ENCODE peak calls at places on chromosomes 4 and X, in six cellular contexts. One of them, this sample, is unnamed.
A peak's percentile ranks its signal among the peaks of the same experiment; 100 is the strongest.

GRCh38 chrX:134932528-134933217 is 58.1 kb upstream of the SMIM10 start:
- DNase-seq in H9: no peak
- DNase-seq in heart left ventricle: no peak
- DNase-seq in A549: no peak
- DNase-seq in MCF 10A: no peak
- DNase-seq in dorsolateral prefrontal cortex: no peak
- DNase-seq in this sample: no peak

GRCh38 chr4:1459081-1459480 is 52.8 kb upstream of the NKX1-1 start:
- DNase-seq in H9: peak; percentile 44
- DNase-seq in heart left ventricle: no peak
- DNase-seq in A549: no peak
- DNase-seq in MCF 10A: no peak
- DNase-seq in dorsolateral prefrontal cortex: no peak
- DNase-seq in this sample: no peak

GRCh38 chrX:40148439-40149285 is 50.9 kb upstream of the BCOR start:
- DNase-seq in H9: peak; percentile 56
- DNase-seq in heart left ventricle: no peak
- DNase-seq in A549: no peak
- DNase-seq in MCF 10A: no peak
- DNase-seq in dorsolateral prefrontal cortex: no peak
- DNase-seq in this sample: no peak

GRCh38 chrX:56499372-56499771 is 64.1 kb upstream of the UBQLN2 start:
- DNase-seq in H9: no peak
- DNase-seq in heart left ventricle: no peak
- DNase-seq in A549: no peak
- DNase-seq in MCF 10A: peak; percentile 57
- DNase-seq in dorsolateral prefrontal cortex: no peak
- DNase-seq in this sample: no peak

GRCh38 chr4:152118819-152119553 is 358.2 kb upstream of the GATB start:
- DNase-seq in H9: no peak
- DNase-seq in heart left ventricle: no peak
- DNase-seq in A549: no peak
- DNase-seq in MCF 10A: no peak
- DNase-seq in dorsolateral prefrontal cortex: no peak
- DNase-seq in this sample: no peak

GRCh38 chr4:184457530-184458249 is 16.7 kb downstream of the IRF2 start:
- DNase-seq in H9: no peak
- DNase-seq in heart left ventricle: no peak
- DNase-seq in A549: no peak
- DNase-seq in MCF 10A: no peak
- DNase-seq in dorsolateral prefrontal cortex: no peak
- DNase-seq in this sample: no peak

GRCh38 chr4:173909294-173909693 is 374.2 kb downstream of the FBXO8 start:
- DNase-seq in H9: no peak
- DNase-seq in heart left ventricle: no peak
- DNase-seq in A549: no peak
- DNase-seq in MCF 10A: no peak
- DNase-seq in dorsolateral prefrontal cortex: no peak
- DNase-seq in this sample: no peak

GRCh38 chrX:140767646-140768045 is 58.1 kb downstream of the LINC00632 start:
- DNase-seq in H9: no peak
- DNase-seq in heart left ventricle: no peak
- DNase-seq in A549: no peak
- DNase-seq in MCF 10A: no peak
- DNase-seq in dorsolateral prefrontal cortex: no peak
- DNase-seq in this sample: no peak

GRCh38 chr4:152535236-152535902 is 523 bp downstream of the FBXW7 start:
- DNase-seq in H9: no peak
- DNase-seq in heart left ventricle: no peak
- DNase-seq in A549: no peak
- DNase-seq in MCF 10A: no peak
- DNase-seq in dorsolateral prefrontal cortex: no peak
- DNase-seq in this sample: no peak

GRCh38 chrX:40971736-40972135 is 113.5 kb upstream of the USP9X start:
- DNase-seq in H9: no peak
- DNase-seq in heart left ventricle: no peak
- DNase-seq in A549: no peak
- DNase-seq in MCF 10A: no peak
- DNase-seq in dorsolateral prefrontal cortex: no peak
- DNase-seq in this sample: no peak

GRCh38 chrX:17596051-17596450 is 141.2 kb upstream of the SCML1 start:
- DNase-seq in H9: no peak
- DNase-seq in heart left ventricle: no peak
- DNase-seq in A549: no peak
- DNase-seq in MCF 10A: peak; percentile 16
- DNase-seq in dorsolateral prefrontal cortex: no peak
- DNase-seq in this sample: no peak

GRCh38 chr4:176150283-176150682 is 45.1 kb downstream of the SPATA4 start:
- DNase-seq in H9: no peak
- DNase-seq in heart left ventricle: no peak
- DNase-seq in A549: no peak
- DNase-seq in MCF 10A: peak; percentile 48
- DNase-seq in dorsolateral prefrontal cortex: no peak
- DNase-seq in this sample: no peak

GRCh38 chr4:132227349-132228165 is 921.5 kb upstream of the PCDH10 start:
- DNase-seq in H9: peak; percentile 82
- DNase-seq in heart left ventricle: no peak
- DNase-seq in A549: peak; percentile 1
- DNase-seq in MCF 10A: peak; percentile 6
- DNase-seq in dorsolateral prefrontal cortex: no peak
- DNase-seq in this sample: no peak

GRCh38 chr4:139921551-139922184 is 232.3 kb downstream of the MAML3 start:
- DNase-seq in H9: no peak
- DNase-seq in heart left ventricle: no peak
- DNase-seq in A549: no peak
- DNase-seq in MCF 10A: no peak
- DNase-seq in dorsolateral prefrontal cortex: no peak
- DNase-seq in this sample: no peak

GRCh38 chr4:23085249-23085568 is 392.5 kb downstream of the GBA3 start:
- DNase-seq in H9: no peak
- DNase-seq in heart left ventricle: no peak
- DNase-seq in A549: no peak
- DNase-seq in MCF 10A: no peak
- DNase-seq in dorsolateral prefrontal cortex: no peak
- DNase-seq in this sample: no peak

GRCh38 chrX:134868766-134869495 is 121.9 kb upstream of the SMIM10 start:
- DNase-seq in H9: no peak
- DNase-seq in heart left ventricle: no peak
- DNase-seq in A549: no peak
- DNase-seq in MCF 10A: peak; percentile 52
- DNase-seq in dorsolateral prefrontal cortex: no peak
- DNase-seq in this sample: no peak

GRCh38 chrX:145886469-145886868 is 68.8 kb downstream of the SLITRK2 start:
- DNase-seq in H9: no peak
- DNase-seq in heart left ventricle: no peak
- DNase-seq in A549: no peak
- DNase-seq in MCF 10A: no peak
- DNase-seq in dorsolateral prefrontal cortex: no peak
- DNase-seq in this sample: no peak

GRCh38 chr4:101277661-101278060 is 69.7 kb downstream of the PPP3CA start:
- DNase-seq in H9: no peak
- DNase-seq in heart left ventricle: no peak
- DNase-seq in A549: no peak
- DNase-seq in MCF 10A: no peak
- DNase-seq in dorsolateral prefrontal cortex: no peak
- DNase-seq in this sample: no peak

GRCh38 chr4:5098176-5098575 is 46.9 kb downstream of the STK32B start:
- DNase-seq in H9: no peak
- DNase-seq in heart left ventricle: no peak
- DNase-seq in A549: no peak
- DNase-seq in MCF 10A: no peak
- DNase-seq in dorsolateral prefrontal cortex: no peak
- DNase-seq in this sample: no peak

GRCh38 chr4:69489856-69490255 is 5.8 kb downstream of the UGT2B4 start:
- DNase-seq in H9: no peak
- DNase-seq in heart left ventricle: no peak
- DNase-seq in A549: no peak
- DNase-seq in MCF 10A: no peak
- DNase-seq in dorsolateral prefrontal cortex: no peak
- DNase-seq in this sample: no peak

GRCh38 chr4:159655547-159655946 is 552.7 kb downstream of the RAPGEF2 start:
- DNase-seq in H9: no peak
- DNase-seq in heart left ventricle: no peak
- DNase-seq in A549: no peak
- DNase-seq in MCF 10A: peak; percentile 24
- DNase-seq in dorsolateral prefrontal cortex: no peak
- DNase-seq in this sample: no peak

GRCh38 chrX:10158279-10158939 is 1.6 kb downstream of the CLCN4 start:
- DNase-seq in H9: peak; percentile 67
- DNase-seq in heart left ventricle: no peak
- DNase-seq in A549: peak; percentile 25
- DNase-seq in MCF 10A: peak; percentile 29
- DNase-seq in dorsolateral prefrontal cortex: peak; percentile 79
- DNase-seq in this sample: no peak

GRCh38 chr4:17912011-17912410 is 101.2 kb downstream of the NCAPG start:
- DNase-seq in H9: no peak
- DNase-seq in heart left ventricle: no peak
- DNase-seq in A549: no peak
- DNase-seq in MCF 10A: no peak
- DNase-seq in dorsolateral prefrontal cortex: peak; percentile 39
- DNase-seq in this sample: no peak

GRCh38 chrX:134186362-134187121 is 50.4 kb upstream of the CCDC160 start:
- DNase-seq in H9: no peak
- DNase-seq in heart left ventricle: no peak
- DNase-seq in A549: no peak
- DNase-seq in MCF 10A: no peak
- DNase-seq in dorsolateral prefrontal cortex: no peak
- DNase-seq in this sample: no peak

GRCh38 chr4:138841341-138841740 is 174.2 kb upstream of the NOCT start:
- DNase-seq in H9: no peak
- DNase-seq in heart left ventricle: no peak
- DNase-seq in A549: no peak
- DNase-seq in MCF 10A: no peak
- DNase-seq in dorsolateral prefrontal cortex: no peak
- DNase-seq in this sample: no peak

GRCh38 chr4:8906991-8907595 is 35.5 kb upstream of the HMX1 start:
- DNase-seq in H9: peak; percentile 15
- DNase-seq in heart left ventricle: no peak
- DNase-seq in A549: no peak
- DNase-seq in MCF 10A: no peak
- DNase-seq in dorsolateral prefrontal cortex: peak; percentile 15
- DNase-seq in this sample: no peak

GRCh38 chrX:20789103-20789502 is 522.4 kb upstream of the RPS6KA3 start:
- DNase-seq in H9: no peak
- DNase-seq in heart left ventricle: no peak
- DNase-seq in A549: no peak
- DNase-seq in MCF 10A: no peak
- DNase-seq in dorsolateral prefrontal cortex: no peak
- DNase-seq in this sample: no peak

GRCh38 chrX:3712080-3712869 is 1.2 kb downstream of the PRKX start:
- DNase-seq in H9: no peak
- DNase-seq in heart left ventricle: peak; percentile 18
- DNase-seq in A549: no peak
- DNase-seq in MCF 10A: peak; percentile 47
- DNase-seq in dorsolateral prefrontal cortex: no peak
- DNase-seq in this sample: no peak

GRCh38 chrX:117851025-117851424 is 265.6 kb downstream of the KLHL13 start:
- DNase-seq in H9: no peak
- DNase-seq in heart left ventricle: no peak
- DNase-seq in A549: no peak
- DNase-seq in MCF 10A: no peak
- DNase-seq in dorsolateral prefrontal cortex: no peak
- DNase-seq in this sample: no peak

GRCh38 chr4:147633643-147634042 is 16.4 kb downstream of the TMEM184C start:
- DNase-seq in H9: no peak
- DNase-seq in heart left ventricle: no peak
- DNase-seq in A549: no peak
- DNase-seq in MCF 10A: no peak
- DNase-seq in dorsolateral prefrontal cortex: no peak
- DNase-seq in this sample: no peak

DNA sequence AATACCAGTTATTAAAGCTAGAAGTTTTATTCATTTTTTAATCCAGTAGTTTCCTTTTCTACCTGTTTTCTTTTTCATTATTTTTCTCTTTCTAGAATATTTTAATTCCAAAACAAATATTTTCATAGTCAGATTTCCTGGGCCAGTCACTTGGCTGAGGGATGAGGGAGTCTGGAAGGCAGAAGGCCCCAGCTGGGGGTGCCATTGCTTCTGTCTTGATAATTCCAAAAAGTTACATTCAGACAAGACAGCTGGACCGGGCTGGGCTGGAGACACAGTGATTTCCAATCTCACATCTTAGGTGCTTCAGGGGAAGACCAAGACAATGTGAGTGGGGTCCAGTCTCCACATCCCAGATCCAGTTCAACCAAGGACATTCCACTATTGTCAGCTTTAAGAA is 263.5 kb downstream of the TMA16 start:
- DNase-seq in H9: no peak
- DNase-seq in heart left ventricle: no peak
- DNase-seq in A549: no peak
- DNase-seq in MCF 10A: no peak
- DNase-seq in dorsolateral prefrontal cortex: no peak
- DNase-seq in this sample: no peak
- TF ChIP-seq CTCF in H9: no peak
- TF ChIP-seq CTCF in heart left ventricle: no peak
- TF ChIP-seq CTCF in A549: no peak
- TF ChIP-seq CTCF in MCF 10A: no peak
- TF ChIP-seq CTCF in dorsolateral prefrontal cortex: no peak
- TF ChIP-seq CTCF in this sample: no peak

GRCh38 chr4:148704291-148704690 is 262.1 kb upstream of the NR3C2 start:
- DNase-seq in H9: no peak
- DNase-seq in heart left ventricle: no peak
- DNase-seq in A549: no peak
- DNase-seq in MCF 10A: no peak
- DNase-seq in dorsolateral prefrontal cortex: no peak
- DNase-seq in this sample: no peak
- TF ChIP-seq CTCF in H9: peak; percentile 59
- TF ChIP-seq CTCF in heart left ventricle: no peak
- TF ChIP-seq CTCF in A549: no peak
- TF ChIP-seq CTCF in MCF 10A: no peak
- TF ChIP-seq CTCF in dorsolateral prefrontal cortex: no peak
- TF ChIP-seq CTCF in this sample: no peak

DNA sequence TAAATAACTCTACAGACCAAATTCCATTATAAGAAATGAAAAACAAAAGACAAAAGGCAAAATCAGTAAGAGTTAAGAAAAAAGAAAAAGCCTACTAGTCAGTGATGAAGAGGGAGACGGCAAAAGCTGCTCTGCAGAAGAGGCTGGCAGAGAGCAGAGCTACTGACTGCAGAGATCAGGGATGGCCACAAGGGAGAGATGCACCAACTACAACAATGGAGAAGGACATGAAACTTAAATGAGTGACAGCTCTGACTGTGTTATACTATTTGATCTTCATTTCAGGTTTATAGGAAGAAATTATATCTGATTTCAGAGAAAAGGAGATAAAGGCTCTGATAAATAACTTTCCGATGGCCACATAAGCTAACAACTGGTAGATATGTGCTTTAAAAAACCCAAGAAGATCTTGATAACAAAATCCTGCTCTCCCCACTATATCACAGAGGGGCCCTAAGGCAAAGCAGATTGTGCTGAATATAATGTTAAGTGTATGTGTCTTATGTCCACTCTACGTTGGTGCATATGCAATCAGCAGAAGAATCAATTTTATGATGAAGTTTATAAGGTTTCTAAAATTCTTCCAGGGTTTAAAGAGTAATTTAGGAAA is 58.4 kb upstream of the COX18 start:
- DNase-seq in H9: no peak
- DNase-seq in heart left ventricle: no peak
- DNase-seq in A549: peak; percentile 8
- DNase-seq in MCF 10A: peak; percentile 22
- DNase-seq in dorsolateral prefrontal cortex: no peak
- DNase-seq in this sample: no peak
- TF ChIP-seq CTCF in H9: peak; percentile 56
- TF ChIP-seq CTCF in heart left ventricle: peak; percentile 23
- TF ChIP-seq CTCF in A549: peak; percentile 7
- TF ChIP-seq CTCF in MCF 10A: no peak
- TF ChIP-seq CTCF in dorsolateral prefrontal cortex: peak; percentile 39
- TF ChIP-seq CTCF in this sample: no peak

GRCh38 chrX:72554448-72555140 is 18.0 kb downstream of the HDAC8 start:
- DNase-seq in H9: peak; percentile 80
- DNase-seq in heart left ventricle: no peak
- DNase-seq in A549: peak; percentile 12
- DNase-seq in MCF 10A: peak; percentile 78
- DNase-seq in dorsolateral prefrontal cortex: no peak
- DNase-seq in this sample: no peak
- TF ChIP-seq CTCF in H9: peak; percentile 68
- TF ChIP-seq CTCF in heart left ventricle: no peak
- TF ChIP-seq CTCF in A549: peak; percentile 40
- TF ChIP-seq CTCF in MCF 10A: no peak
- TF ChIP-seq CTCF in dorsolateral prefrontal cortex: no peak
- TF ChIP-seq CTCF in this sample: no peak

This sample was measured in omental fat pad.